ENCODE peak calls at places on chromosomes 4 and X, in eight cellular contexts. One of them, this sample, is unnamed.

GRCh38 chr4:183505556-183506388 is 914 bp downstream of the ING2 start:
- DNase-seq in activated T-helper 1 cell treated with anti-CD3 and anti-CD28 coated beads, Interleukin-2, amount 50 U/mL, for 16 hours: peak; percentile 79
- DNase-seq in putamen: peak; percentile 89
- DNase-seq in H7: peak; percentile 93
- DNase-seq in aorta: peak; percentile 94
- DNase-seq in AG08395: peak; percentile 89
- DNase-seq in NCI-H1417: peak; percentile 88
- DNase-seq in H4: peak; percentile 86
- DNase-seq in this sample: peak; percentile 79

GRCh38 chr4:145102619-145103018 is 4.5 kb downstream of the ABCE1 start:
- DNase-seq in activated T-helper 1 cell treated with anti-CD3 and anti-CD28 coated beads, Interleukin-2, amount 50 U/mL, for 16 hours: no peak
- DNase-seq in putamen: no peak
- DNase-seq in H7: no peak
- DNase-seq in aorta: no peak
- DNase-seq in AG08395: no peak
- DNase-seq in NCI-H1417: no peak
- DNase-seq in H4: no peak
- DNase-seq in this sample: no peak

GRCh38 chr4:121353213-121353612 is 27.6 kb downstream of the QRFPR start:
- DNase-seq in activated T-helper 1 cell treated with anti-CD3 and anti-CD28 coated beads, Interleukin-2, amount 50 U/mL, for 16 hours: no peak
- DNase-seq in putamen: no peak
- DNase-seq in H7: no peak
- DNase-seq in aorta: no peak
- DNase-seq in AG08395: no peak
- DNase-seq in NCI-H1417: no peak
- DNase-seq in H4: peak; percentile 38
- DNase-seq in this sample: no peak

GRCh38 chr4:79872738-79873137 is 200.3 kb downstream of the ANTXR2 start:
- DNase-seq in activated T-helper 1 cell treated with anti-CD3 and anti-CD28 coated beads, Interleukin-2, amount 50 U/mL, for 16 hours: no peak
- DNase-seq in putamen: no peak
- DNase-seq in H7: no peak
- DNase-seq in aorta: no peak
- DNase-seq in AG08395: no peak
- DNase-seq in NCI-H1417: no peak
- DNase-seq in H4: no peak
- DNase-seq in this sample: no peak

GRCh38 chr4:41361831-41362646 is 105.3 kb downstream of the UCHL1 start:
- DNase-seq in activated T-helper 1 cell treated with anti-CD3 and anti-CD28 coated beads, Interleukin-2, amount 50 U/mL, for 16 hours: no peak
- DNase-seq in putamen: peak; percentile 63
- DNase-seq in H7: peak; percentile 15
- DNase-seq in aorta: no peak
- DNase-seq in AG08395: no peak
- DNase-seq in NCI-H1417: peak; percentile 61
- DNase-seq in H4: no peak
- DNase-seq in this sample: no peak

GRCh38 chr4:38896940-38897339 is 29.3 kb downstream of the FAM114A1 start:
- DNase-seq in activated T-helper 1 cell treated with anti-CD3 and anti-CD28 coated beads, Interleukin-2, amount 50 U/mL, for 16 hours: no peak
- DNase-seq in putamen: no peak
- DNase-seq in H7: no peak
- DNase-seq in aorta: no peak
- DNase-seq in AG08395: peak; percentile 31
- DNase-seq in NCI-H1417: no peak
- DNase-seq in H4: no peak
- DNase-seq in this sample: no peak

GRCh38 chr4:48191758-48192157 is 57.7 kb upstream of the TXK start:
- DNase-seq in activated T-helper 1 cell treated with anti-CD3 and anti-CD28 coated beads, Interleukin-2, amount 50 U/mL, for 16 hours: no peak
- DNase-seq in putamen: no peak
- DNase-seq in H7: no peak
- DNase-seq in aorta: no peak
- DNase-seq in AG08395: no peak
- DNase-seq in NCI-H1417: no peak
- DNase-seq in H4: no peak
- DNase-seq in this sample: no peak

GRCh38 chr4:30801876-30802275 is 81.7 kb downstream of the PCDH7 start:
- DNase-seq in activated T-helper 1 cell treated with anti-CD3 and anti-CD28 coated beads, Interleukin-2, amount 50 U/mL, for 16 hours: no peak
- DNase-seq in putamen: no peak
- DNase-seq in H7: no peak
- DNase-seq in aorta: no peak
- DNase-seq in AG08395: no peak
- DNase-seq in NCI-H1417: no peak
- DNase-seq in H4: no peak
- DNase-seq in this sample: peak; percentile 42

GRCh38 chr4:8847764-8848163 is 23.9 kb downstream of the HMX1 start:
- DNase-seq in activated T-helper 1 cell treated with anti-CD3 and anti-CD28 coated beads, Interleukin-2, amount 50 U/mL, for 16 hours: no peak
- DNase-seq in putamen: no peak
- DNase-seq in H7: peak; percentile 72
- DNase-seq in aorta: no peak
- DNase-seq in AG08395: no peak
- DNase-seq in NCI-H1417: no peak
- DNase-seq in H4: peak; percentile 45
- DNase-seq in this sample: no peak

GRCh38 chr4:189445613-189446012 is 495.1 kb upstream of the FRG1 start:
- DNase-seq in activated T-helper 1 cell treated with anti-CD3 and anti-CD28 coated beads, Interleukin-2, amount 50 U/mL, for 16 hours: no peak
- DNase-seq in putamen: no peak
- DNase-seq in H7: no peak
- DNase-seq in aorta: no peak
- DNase-seq in AG08395: no peak
- DNase-seq in NCI-H1417: no peak
- DNase-seq in H4: no peak
- DNase-seq in this sample: no peak

GRCh38 chr4:78297075-78297815 is 240.1 kb downstream of the FRAS1 start:
- DNase-seq in activated T-helper 1 cell treated with anti-CD3 and anti-CD28 coated beads, Interleukin-2, amount 50 U/mL, for 16 hours: no peak
- DNase-seq in putamen: no peak
- DNase-seq in H7: no peak
- DNase-seq in aorta: no peak
- DNase-seq in AG08395: peak; percentile 32
- DNase-seq in NCI-H1417: no peak
- DNase-seq in H4: no peak
- DNase-seq in this sample: no peak

GRCh38 chr4:173489514-173489913 is 40.5 kb downstream of the HAND2 start:
- DNase-seq in activated T-helper 1 cell treated with anti-CD3 and anti-CD28 coated beads, Interleukin-2, amount 50 U/mL, for 16 hours: no peak
- DNase-seq in putamen: no peak
- DNase-seq in H7: no peak
- DNase-seq in aorta: no peak
- DNase-seq in AG08395: peak; percentile 54
- DNase-seq in NCI-H1417: no peak
- DNase-seq in H4: peak; percentile 79
- DNase-seq in this sample: no peak

GRCh38 chrX:69284491-69284890 is 119.2 kb upstream of the PJA1 start:
- DNase-seq in activated T-helper 1 cell treated with anti-CD3 and anti-CD28 coated beads, Interleukin-2, amount 50 U/mL, for 16 hours: no peak
- DNase-seq in putamen: no peak
- DNase-seq in H7: no peak
- DNase-seq in aorta: no peak
- DNase-seq in AG08395: no peak
- DNase-seq in NCI-H1417: no peak
- DNase-seq in H4: no peak
- DNase-seq in this sample: no peak

GRCh38 chr4:6104541-6105130 is 86.4 kb upstream of the C4orf50 start:
- DNase-seq in activated T-helper 1 cell treated with anti-CD3 and anti-CD28 coated beads, Interleukin-2, amount 50 U/mL, for 16 hours: no peak
- DNase-seq in putamen: no peak
- DNase-seq in H7: no peak
- DNase-seq in aorta: no peak
- DNase-seq in AG08395: no peak
- DNase-seq in NCI-H1417: no peak
- DNase-seq in H4: no peak
- DNase-seq in this sample: no peak

GRCh38 chrX:15334561-15334960 is 762 bp downstream of the PIGA start:
- DNase-seq in activated T-helper 1 cell treated with anti-CD3 and anti-CD28 coated beads, Interleukin-2, amount 50 U/mL, for 16 hours: no peak
- DNase-seq in putamen: no peak
- DNase-seq in H7: no peak
- DNase-seq in aorta: no peak
- DNase-seq in AG08395: peak; percentile 4
- DNase-seq in NCI-H1417: no peak
- DNase-seq in H4: no peak
- DNase-seq in this sample: peak; percentile 85

GRCh38 chr4:162706051-162706450 is 460.6 kb downstream of the NAF1 start:
- DNase-seq in activated T-helper 1 cell treated with anti-CD3 and anti-CD28 coated beads, Interleukin-2, amount 50 U/mL, for 16 hours: no peak
- DNase-seq in putamen: no peak
- DNase-seq in H7: no peak
- DNase-seq in aorta: no peak
- DNase-seq in AG08395: no peak
- DNase-seq in NCI-H1417: no peak
- DNase-seq in H4: no peak
- DNase-seq in this sample: no peak

GRCh38 chrX:28552322-28552721 is 34.9 kb upstream of the IL1RAPL1 start:
- DNase-seq in activated T-helper 1 cell treated with anti-CD3 and anti-CD28 coated beads, Interleukin-2, amount 50 U/mL, for 16 hours: no peak
- DNase-seq in putamen: no peak
- DNase-seq in H7: no peak
- DNase-seq in aorta: no peak
- DNase-seq in AG08395: no peak
- DNase-seq in NCI-H1417: no peak
- DNase-seq in H4: no peak
- DNase-seq in this sample: peak; percentile 29

This sample was measured in bronchial epithelial cell.